ENCODE peak calls at places on chromosomes 16 and 17, in five cellular contexts. W is stimulated activated CD4-positive, alpha-beta T cell treated with anti-CD3 and anti-CD28 coated beads, Interleukin-15, amount 100 ng/mL, for 24 hours; H is GM04504; I is left ventricle myocardium inferior; G is HEK293T. C is an unnamed sample.

GRCh38 chr17:83100220-83100852 is 20.9 kb downstream of the METRNL start:
- DNase-seq in W (no peak), H (no peak), I (no peak), G (no peak), C (no peak)

GRCh38 chr17:51322390-51323029 is 62.2 kb downstream of the UTP18 start:
- DNase-seq in W (no peak), H (no peak), I (no peak), G (peak; percentile 42), C (no peak)

GRCh38 chr17:76865174-76865573 is 3.0 kb upstream of the MGAT5B start:
- DNase-seq in W (no peak), H (no peak), I (no peak), G (no peak), C (no peak)

GRCh38 chr17:82648761-82649474 is 674 bp upstream of the WDR45B start:
- DNase-seq in W (peak; percentile 50), H (no peak), I (peak; percentile 55), G (peak; percentile 73), C (peak; percentile 47)

GRCh38 chr17:81044764-81045589 is 10.0 kb downstream of the BAIAP2 start:
- DNase-seq in W (no peak), H (no peak), I (peak; percentile 89), G (no peak), C (peak; percentile 75)

GRCh38 chr17:10292057-10292931 is 80.5 kb downstream of the MYH13 start:
- DNase-seq in W (no peak), H (peak; percentile 46), I (peak; percentile 46), G (no peak), C (no peak)

GRCh38 chr16:67672739-67673662 is 6.4 kb downstream of the C16orf86 start:
- DNase-seq in W (peak; percentile 66), H (peak; percentile 47), I (peak; percentile 65), G (peak; percentile 74), C (peak; percentile 70)

GRCh38 chr17:19728114-19728495 is 11.7 kb upstream of the SLC47A2 start:
- DNase-seq in W (no peak), H (peak; percentile 90), I (peak; percentile 88), G (no peak), C (peak; percentile 78)

GRCh38 chr16:17160285-17160854 is 310.4 kb downstream of the XYLT1 start:
- DNase-seq in W (no peak), H (no peak), I (no peak), G (peak; percentile 8), C (no peak)

GRCh38 chr17:13510062-13510461 is 91.7 kb downstream of the HS3ST3A1 start:
- DNase-seq in W (no peak), H (no peak), I (no peak), G (no peak), C (no peak)

GRCh38 chr17:76585649-76586593 is at the start of gene ST6GALNAC2:
- DNase-seq in W (peak; percentile 61), H (no peak), I (peak; percentile 69), G (peak; percentile 66), C (peak; percentile 82)

GRCh38 chr17:47882247-47882646 is 13.8 kb upstream of the SP2 start:
- DNase-seq in W (no peak), H (peak; percentile 76), I (no peak), G (no peak), C (no peak)

GRCh38 chr17:8807070-8807550 is 7.9 kb upstream of the MFSD6L start:
- DNase-seq in W (no peak), H (no peak), I (no peak), G (no peak), C (no peak)

GRCh38 chr17:62592305-62593099 is 35.0 kb upstream of the MRC2 start:
- DNase-seq in W (no peak), H (no peak), I (no peak), G (no peak), C (no peak)

GRCh38 chr17:1060991-1061390 is 64.1 kb downstream of the TIMM22 start:
- DNase-seq in W (peak; percentile 48), H (peak; percentile 97), I (no peak), G (no peak), C (peak; percentile 82)

GRCh38 chr17:39210093-39210434 is 10.0 kb downstream of the RPL19 start:
- DNase-seq in W (no peak), H (no peak), I (no peak), G (no peak), C (no peak)

GRCh38 chr16:53154513-53154912 is 99.7 kb downstream of the CHD9 start:
- DNase-seq in W (no peak), H (no peak), I (no peak), G (peak; percentile 7), C (no peak)

GRCh38 chr16:30007378-30007895 is 3.4 kb downstream of the DOC2A start:
- DNase-seq in W (no peak), H (no peak), I (no peak), G (no peak), C (no peak)

GRCh38 chr17:17493249-17493985 is 2.8 kb downstream of the RASD1 start:
- DNase-seq in W (no peak), H (no peak), I (peak; percentile 45), G (no peak), C (no peak)

C was measured in lung.